ENCODE peak calls at places on chromosomes 4 and X, in eight cellular contexts. A is mucosa of descending colon, O is tibial nerve, Y is GM23248, M is adipocyte, H is esophagus squamous epithelium, T is suprapubic skin, B is PC-9. E is an unnamed sample. For H3K4me1, the result is how much of the 10 kb centered on the place peaks cover.

GRCh38 chr4:140367738-140368137 is 5.7 kb upstream of the SCOC start:
- DNase-seq in T (no peak), Y (peak), B (peak), A (no peak), O (no peak), M (peak), H (no peak), E (no peak)

GRCh38 chr4:156596026-156596425 is 375.6 kb downstream of the PDGFC start:
- DNase-seq in T (no peak), A (no peak), Y (no peak), M (peak), H (no peak), O (no peak), B (no peak), E (no peak)

GRCh38 chrX:25144043-25144940 is 128.5 kb upstream of the ARX start:
- DNase-seq in B (no peak), M (peak), T (no peak), A (no peak), O (peak), Y (peak), H (no peak), E (peak)

GRCh38 chr4:88818650-88819470 is 121.2 kb upstream of the NAP1L5 start:
- DNase-seq in H (no peak), A (no peak), T (no peak), M (peak), O (peak), Y (peak), B (peak), E (peak)

GRCh38 chr4:106993846-106994245 is 42.3 kb downstream of the DKK2 start:
- DNase-seq in B (no peak), O (no peak), A (no peak), Y (no peak), T (no peak), M (no peak), H (no peak), E (no peak)

GRCh38 chr4:42216569-42216968 is 64.1 kb upstream of the BEND4 start:
- DNase-seq in Y (no peak), B (no peak), M (no peak), H (no peak), A (no peak), O (no peak), T (no peak), E (peak)

GRCh38 chr4:88672987-88673386 is 24.6 kb downstream of the NAP1L5 start:
- DNase-seq in B (no peak), A (no peak), M (peak), T (no peak), Y (peak), H (no peak), O (no peak), E (peak)

GRCh38 chr4:175252642-175253041 is 334.5 kb downstream of the ADAM29 start:
- DNase-seq in B (no peak), O (no peak), T (no peak), M (no peak), A (no peak), H (no peak), Y (no peak), E (no peak)

GRCh38 chrX:13283968-13284914 is 35.6 kb downstream of the ATXN3L start:
- DNase-seq in Y (peak), O (no peak), M (peak), T (no peak), A (no peak), B (no peak), H (no peak), E (peak)

GRCh38 chrX:153844509-153845082 is 14.3 kb upstream of the PDZD4 start:
- DNase-seq in H (no peak), O (no peak), Y (no peak), A (no peak), T (no peak), M (no peak), B (no peak), E (no peak)

GRCh38 chrX:153845842-153846241 is 15.5 kb upstream of the PDZD4 start:
- DNase-seq in M (no peak), A (no peak), H (no peak), B (no peak), T (no peak), Y (no peak), O (no peak), E (no peak)

GRCh38 chrX:153848325-153848724 is 18.0 kb upstream of the PDZD4 start:
- DNase-seq in B (no peak), T (no peak), Y (no peak), A (no peak), H (no peak), M (no peak), O (no peak), E (no peak)

GRCh38 chrX:153845195-153845594 is 14.9 kb upstream of the PDZD4 start:
- DNase-seq in Y (no peak), M (no peak), T (no peak), A (no peak), O (no peak), H (no peak), B (no peak), E (no peak)
- H3K4me3 ChIP-seq in Y (no peak), M (no peak), T (no peak), A (no peak), O (no peak), H (no peak), B (no peak), E (no peak)

DNA sequence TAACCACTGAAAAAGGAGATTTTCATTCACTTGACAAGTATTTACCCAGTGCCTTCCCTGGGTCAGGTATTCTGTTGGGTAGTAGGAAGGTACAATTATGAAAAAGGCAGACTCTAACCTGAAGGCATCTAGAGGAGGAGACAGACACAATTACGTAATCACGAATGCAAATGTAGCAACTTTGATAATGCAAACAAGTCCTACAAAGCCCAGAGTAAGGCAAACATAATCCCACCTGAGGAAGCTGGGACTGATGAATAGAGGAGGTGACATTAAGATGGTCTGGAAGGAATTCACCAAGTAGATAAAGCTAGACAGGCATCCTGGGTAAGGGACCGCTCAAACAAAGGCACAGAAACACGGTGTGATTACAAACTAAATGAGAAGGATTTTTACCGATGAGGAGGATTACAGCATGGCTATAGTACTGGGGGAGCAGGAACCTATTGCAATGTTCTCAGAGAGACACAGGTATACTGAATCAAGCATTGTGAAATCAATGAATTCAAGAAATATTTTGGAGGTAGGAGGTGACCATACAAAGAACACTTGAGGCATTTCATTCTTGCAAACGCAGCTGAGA is 37.1 kb downstream of the TMEM150C start:
- DNase-seq in Y (no peak), T (no peak), B (peak), A (no peak), H (no peak), M (peak), O (no peak), E (no peak)
- H3K4me1 ChIP-seq in Y (under half), T (under half), B (under half), A (under half), H (under half), M (under half), O (under half), E (under half)

DNA sequence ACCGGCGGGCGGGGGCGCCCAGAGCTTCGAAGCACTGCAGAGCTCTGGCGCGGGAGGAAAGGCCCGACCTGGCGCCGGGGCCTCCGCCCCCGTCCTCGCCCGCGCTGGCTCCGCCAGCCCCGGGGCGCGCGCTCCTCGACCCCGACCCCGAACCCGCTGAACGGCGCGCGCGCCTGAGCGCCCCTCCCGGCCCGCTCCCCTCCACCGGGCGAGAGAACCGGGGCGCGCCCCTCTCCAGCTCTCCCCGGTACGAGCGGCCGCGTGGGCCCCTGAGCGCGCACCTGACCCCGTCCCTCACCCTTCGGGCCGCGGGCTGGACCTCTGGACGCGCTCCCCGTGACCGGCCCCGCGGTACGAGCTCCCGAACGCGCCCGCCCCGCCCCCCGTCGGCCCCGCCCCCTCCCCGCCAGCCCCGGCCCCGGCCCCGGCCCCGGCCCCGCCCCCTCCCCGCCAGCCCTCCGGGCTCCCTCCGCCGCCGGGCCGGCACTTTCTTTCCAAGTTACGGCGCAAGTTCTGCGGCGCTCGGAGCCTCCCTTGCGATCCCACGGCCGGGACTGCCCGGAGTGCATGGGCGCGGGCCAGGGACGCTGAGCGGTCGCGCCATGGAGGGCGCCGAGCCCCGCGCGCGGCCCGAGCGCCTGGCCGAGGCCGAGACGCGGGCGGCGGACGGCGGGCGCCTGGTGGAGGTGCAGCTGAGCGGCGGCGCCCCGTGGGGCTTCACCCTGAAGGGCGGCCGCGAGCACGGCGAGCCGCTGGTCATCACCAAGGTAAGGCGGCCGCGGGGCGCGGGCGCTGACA is at the start of gene SHROOM2:
- DNase-seq in O (no peak), T (no peak), M (peak), A (no peak), Y (peak), B (no peak), H (no peak), E (no peak)
- H3K4me3 ChIP-seq in O (peak), T (peak), M (no peak), A (peak), Y (no peak), B (no peak), H (peak), E (no peak)

DNA sequence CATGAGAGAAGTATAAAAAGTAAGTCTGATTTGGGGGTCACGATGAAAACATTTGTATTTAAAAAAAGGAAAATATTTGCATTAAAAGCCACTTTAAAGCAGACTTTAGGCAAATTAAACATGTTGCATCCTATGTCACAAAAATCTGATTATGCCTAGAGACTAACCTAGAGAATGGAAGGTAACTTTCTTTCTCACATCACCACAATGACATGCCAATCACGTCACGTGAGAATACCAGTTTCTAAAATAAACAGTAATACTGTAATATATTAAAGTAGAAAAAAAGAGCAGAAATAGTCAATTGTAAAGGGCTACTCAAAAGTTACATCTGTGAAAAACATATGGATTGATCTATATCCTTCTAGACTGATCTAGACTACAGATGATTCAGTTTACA is 3.3 kb downstream of the CHIC2 start:
- DNase-seq in Y (no peak), T (no peak), M (no peak), H (no peak), B (no peak), O (no peak), A (no peak), E (no peak)
- H3K4me1 ChIP-seq in Y (half or more), T (half or more), M (half or more), H (under half), B (under half), O (half or more), A (under half), E (under half)

GRCh38 chrX:19991350-19991718 is 473 bp upstream of the BCLAF3 start:
- DNase-seq in A (no peak), M (no peak), H (no peak), T (no peak), O (no peak), Y (no peak), B (no peak), E (no peak)
- H3K4me3 ChIP-seq in A (no peak), M (peak), H (peak), T (peak), O (peak), Y (peak), B (peak), E (peak)

DNA sequence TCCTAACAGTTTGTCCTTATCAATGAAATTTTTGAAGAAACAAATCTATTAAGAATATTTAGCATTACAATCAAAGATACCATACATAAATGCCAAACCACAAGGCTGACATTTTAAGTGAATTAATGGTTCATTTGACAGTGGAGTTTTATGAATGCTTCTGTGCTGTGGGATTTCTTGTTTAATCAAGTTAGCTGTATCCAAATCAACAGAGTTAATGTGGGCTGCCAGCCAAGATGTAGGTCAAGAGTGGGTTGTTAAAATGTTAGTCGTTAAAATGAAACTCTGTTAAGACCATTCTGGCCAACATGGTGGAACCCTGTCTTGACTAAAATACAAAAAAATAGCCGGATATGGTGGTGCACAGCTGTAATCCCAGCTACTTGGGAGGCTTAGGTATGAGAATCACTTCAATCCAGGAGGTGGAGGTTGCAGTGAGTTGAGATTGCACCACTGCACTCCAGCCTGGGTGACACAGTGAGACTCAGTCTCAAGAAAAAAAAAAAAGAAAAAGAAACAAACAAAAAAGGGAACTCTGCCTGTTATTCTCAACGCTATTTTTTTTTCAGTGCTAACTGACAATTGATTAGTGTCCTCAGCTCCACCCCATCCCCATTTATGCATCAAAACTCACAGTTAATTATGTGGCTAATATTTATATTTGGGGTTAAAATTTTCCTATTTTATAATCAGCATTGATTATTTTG is 20.3 kb downstream of the GPAT3 start:
- DNase-seq in B (no peak), Y (no peak), A (no peak), H (no peak), T (no peak), M (no peak), O (no peak), E (no peak)
- H3K4me1 ChIP-seq in B (half or more), Y (under half), A (under half), H (under half), T (under half), M (under half), O (under half), E (under half)

DNA sequence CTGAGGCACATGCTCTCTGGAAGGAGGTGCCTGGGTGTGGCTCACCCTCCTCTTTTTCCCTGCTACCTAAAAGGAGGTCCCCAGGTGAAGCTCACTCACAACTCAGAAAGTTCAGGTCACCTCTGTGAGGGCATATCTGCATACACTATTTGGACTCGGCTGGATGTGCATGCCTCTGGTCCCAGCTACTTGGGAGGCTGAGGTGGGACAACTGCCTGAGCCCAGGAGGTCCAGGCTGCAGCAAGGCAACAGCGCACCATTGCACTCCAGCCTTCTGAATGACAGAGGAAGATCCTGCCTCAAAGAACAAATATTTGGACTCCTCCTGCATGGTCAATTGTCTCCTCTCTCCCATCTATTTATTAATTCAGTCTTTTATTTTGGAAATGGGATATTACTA is 46.4 kb downstream of the CPLX1 start:
- DNase-seq in M (no peak), H (no peak), O (no peak), A (no peak), T (no peak), Y (no peak), B (no peak), E (no peak)
- H3K4me3 ChIP-seq in M (peak), H (no peak), O (no peak), A (no peak), T (peak), Y (peak), B (peak), E (no peak)

DNA sequence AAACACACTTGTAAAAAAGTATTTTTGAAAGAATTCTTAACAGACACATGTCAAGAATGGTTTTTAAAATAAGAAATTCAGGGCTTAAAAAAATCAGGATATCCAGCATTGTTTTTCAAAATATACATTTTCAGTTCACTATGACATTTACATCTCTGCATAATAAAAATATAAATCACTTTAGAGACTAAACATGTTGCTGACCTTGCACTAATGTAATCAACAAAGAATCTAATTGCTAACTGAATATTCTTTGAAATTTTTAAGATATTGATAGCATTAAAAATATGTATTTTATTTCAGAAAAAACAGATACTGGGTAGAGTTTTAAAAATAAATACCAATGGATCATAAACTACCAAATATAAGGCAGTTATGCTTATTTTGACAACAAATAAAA is 26.4 kb downstream of the RPS6KA6 start:
- DNase-seq in A (no peak), H (no peak), T (no peak), M (no peak), Y (no peak), B (no peak), O (no peak), E (no peak)
- H3K4me1 ChIP-seq in A (under half), H (under half), T (under half), M (under half), Y (under half), B (under half), O (under half), E (under half)

E was measured in BE2C.